ENCODE peak calls at places on chromosomes 6 and 20, in eight cellular contexts. O is lung; K is neural progenitor cell; R is effector memory CD4-positive, alpha-beta T cell; B is heart left ventricle; V is mucosa of descending colon; D is GM23248; C is endodermal cell. J is an unnamed sample. For H3K4me1, the result is how much of the 10 kb centered on the place peaks cover.

GRCh38 chr20:3209023-3209945 is at the start of gene ITPA:
- DNase-seq in O (peak), K (peak), R (peak), B (peak), V (peak), D (peak), C (peak), J (no peak)

GRCh38 chr6:141464490-141464889 is 668.2 kb upstream of the GJE1 start:
- DNase-seq in O (no peak), K (no peak), R (no peak), B (peak), V (no peak), D (peak), C (no peak), J (no peak)

GRCh38 chr6:14889172-14889571 is 356.7 kb upstream of the JARID2 start:
- DNase-seq in O (no peak), K (no peak), R (no peak), B (no peak), V (no peak), D (peak), C (no peak), J (no peak)

GRCh38 chr6:157034433-157035230 is 257.5 kb downstream of the ARID1B start:
- DNase-seq in O (no peak), K (peak), R (no peak), B (no peak), V (no peak), D (peak), C (no peak), J (no peak)

GRCh38 chr6:118325220-118325860 is 222.8 kb upstream of the PLN start:
- DNase-seq in O (no peak), K (no peak), R (no peak), B (peak), V (no peak), D (peak), C (no peak), J (no peak)

GRCh38 chr6:107185570-107185969 is 70.3 kb upstream of the BEND3 start:
- DNase-seq in O (peak), K (peak), R (no peak), B (no peak), V (no peak), D (peak), C (peak), J (peak)

GRCh38 chr20:62232764-62233645 is 5.3 kb upstream of the OSBPL2 start:
- DNase-seq in O (no peak), K (no peak), R (no peak), B (peak), V (no peak), D (no peak), C (no peak), J (no peak)

GRCh38 chr6:30344191-30344867 is 627 bp upstream of the RPP21 start:
- DNase-seq in O (no peak), K (no peak), R (no peak), B (no peak), V (no peak), D (peak), C (no peak), J (no peak)

GRCh38 chr20:18093388-18093787 is 35.7 kb upstream of the OVOL2 start:
- DNase-seq in O (no peak), K (no peak), R (no peak), B (no peak), V (no peak), D (no peak), C (no peak), J (no peak)

GRCh38 chr6:168180548-168181011 is 101.6 kb upstream of the FRMD1 start:
- DNase-seq in O (no peak), K (no peak), R (no peak), B (no peak), V (no peak), D (no peak), C (peak), J (no peak)

GRCh38 chr6:141326925-141327324 is 805.8 kb upstream of the GJE1 start:
- DNase-seq in O (no peak), K (no peak), R (no peak), B (no peak), V (no peak), D (no peak), C (no peak), J (no peak)

GRCh38 chr6:79234150-79235022 is at the start of gene HMGN3:
- DNase-seq in O (peak), K (peak), R (peak), B (peak), V (peak), D (peak), C (peak), J (peak)

GRCh38 chr6:28983838-28984237 is 21.3 kb downstream of the ZNF311 start:
- DNase-seq in O (no peak), K (no peak), R (no peak), B (no peak), V (no peak), D (no peak), C (no peak), J (no peak)

GRCh38 chr6:5582758-5583157 is 321.4 kb downstream of the FARS2 start:
- DNase-seq in O (no peak), K (no peak), R (no peak), B (no peak), V (no peak), D (peak), C (no peak), J (no peak)

GRCh38 chr6:6870914-6871313 is 236.8 kb upstream of the RREB1 start:
- DNase-seq in O (no peak), K (no peak), R (no peak), B (no peak), V (no peak), D (no peak), C (no peak), J (no peak)

GRCh38 chr6:25623874-25624273 is 28.1 kb upstream of the SCGN start:
- DNase-seq in O (no peak), K (no peak), R (no peak), B (no peak), V (no peak), D (no peak), C (no peak), J (no peak)

GRCh38 chr6:161486326-161486725 is 212.5 kb upstream of the AGPAT4 start:
- DNase-seq in O (no peak), K (no peak), R (no peak), B (peak), V (no peak), D (peak), C (peak), J (no peak)

GRCh38 chr20:53599910-53600632 is 6.4 kb upstream of the ZNF217 start:
- DNase-seq in O (no peak), K (no peak), R (no peak), B (no peak), V (no peak), D (no peak), C (peak), J (no peak)

GRCh38 chr6:138242987-138243592 is 24.8 kb upstream of the PBOV1 start:
- DNase-seq in O (no peak), K (no peak), R (no peak), B (no peak), V (no peak), D (no peak), C (no peak), J (no peak)

GRCh38 chr20:35121186-35121585 is 25.9 kb downstream of the EDEM2 start:
- DNase-seq in O (no peak), K (no peak), R (no peak), B (peak), V (no peak), D (no peak), C (no peak), J (no peak)

GRCh38 chr6:30358340-30358679 is 13.4 kb downstream of the RPP21 start:
- DNase-seq in O (no peak), K (peak), R (no peak), B (no peak), V (no peak), D (peak), C (no peak), J (no peak)

GRCh38 chr20:38591484-38592410 is 9.9 kb upstream of the ARHGAP40 start:
- DNase-seq in O (no peak), K (no peak), R (no peak), B (no peak), V (no peak), D (no peak), C (peak), J (no peak)

GRCh38 chr6:50842446-50842845 is 23.8 kb downstream of the TFAP2B start:
- DNase-seq in O (no peak), K (no peak), R (no peak), B (no peak), V (no peak), D (no peak), C (peak), J (no peak)

GRCh38 chr20:43658723-43659419 is 8.0 kb upstream of the MYBL2 start:
- DNase-seq in O (no peak), K (no peak), R (no peak), B (no peak), V (no peak), D (no peak), C (peak), J (no peak)

GRCh38 chr6:74041420-74041819 is 345.4 kb downstream of the CD109 start:
- DNase-seq in O (no peak), K (peak), R (no peak), B (no peak), V (no peak), D (no peak), C (peak), J (no peak)

GRCh38 chr6:169213814-169214520 is 39.7 kb downstream of the THBS2 start:
- DNase-seq in O (peak), K (no peak), R (no peak), B (no peak), V (no peak), D (no peak), C (no peak), J (no peak)

GRCh38 chr20:9510926-9511325 is 3.5 kb upstream of the LAMP5 start:
- DNase-seq in O (no peak), K (no peak), R (no peak), B (no peak), V (no peak), D (no peak), C (no peak), J (no peak)

GRCh38 chr20:58231678-58232077 is 3.2 kb upstream of the ANKRD60 start:
- DNase-seq in O (no peak), K (peak), R (no peak), B (no peak), V (no peak), D (peak), C (no peak), J (no peak)

GRCh38 chr20:35129647-35130069 is 17.5 kb downstream of the EDEM2 start:
- DNase-seq in O (no peak), K (no peak), R (no peak), B (no peak), V (no peak), D (peak), C (no peak), J (no peak)

GRCh38 chr6:157546366-157546765 is 165.4 kb downstream of the ZDHHC14 start:
- DNase-seq in O (no peak), K (no peak), R (no peak), B (no peak), V (no peak), D (no peak), C (peak), J (no peak)

GRCh38 chr6:34813028-34813742 is 21.3 kb downstream of the BLTP3A start:
- DNase-seq in O (no peak), K (no peak), R (no peak), B (no peak), V (no peak), D (no peak), C (no peak), J (no peak)

GRCh38 chr6:89961481-89961880 is 67.2 kb downstream of the GJA10 start:
- DNase-seq in O (no peak), K (no peak), R (no peak), B (no peak), V (no peak), D (no peak), C (no peak), J (no peak)

GRCh38 chr6:138415125-138415524 is 11.1 kb downstream of the HEBP2 start:
- DNase-seq in O (no peak), K (no peak), R (no peak), B (peak), V (no peak), D (no peak), C (no peak), J (no peak)

GRCh38 chr6:13390658-13391057 is 62.3 kb upstream of the TBC1D7 start:
- DNase-seq in O (no peak), K (no peak), R (no peak), B (no peak), V (no peak), D (no peak), C (no peak), J (no peak)

GRCh38 chr20:44173116-44173515 is 13.9 kb downstream of the JPH2 start:
- DNase-seq in O (no peak), K (no peak), R (no peak), B (no peak), V (no peak), D (no peak), C (no peak), J (no peak)

GRCh38 chr20:20744170-20744725 is 31.8 kb upstream of the RALGAPA2 start:
- DNase-seq in O (no peak), K (no peak), R (no peak), B (no peak), V (no peak), D (no peak), C (no peak), J (no peak)

GRCh38 chr20:57620999-57621398 is 773 bp upstream of the ZBP1 start:
- DNase-seq in O (no peak), K (no peak), R (no peak), B (no peak), V (no peak), D (no peak), C (no peak), J (no peak)

GRCh38 chr6:109927052-109927451 is 51.1 kb upstream of the GPR6 start:
- DNase-seq in O (no peak), K (no peak), R (no peak), B (no peak), V (no peak), D (no peak), C (no peak), J (no peak)

GRCh38 chr6:154509421-154510143 is 903 bp downstream of the CNKSR3 start:
- DNase-seq in O (no peak), K (peak), R (no peak), B (peak), V (peak), D (peak), C (peak), J (no peak)

GRCh38 chr6:142702501-142703460 is 242.2 kb downstream of the HIVEP2 start:
- DNase-seq in O (peak), K (peak), R (no peak), B (peak), V (peak), D (no peak), C (peak), J (no peak)

DNA sequence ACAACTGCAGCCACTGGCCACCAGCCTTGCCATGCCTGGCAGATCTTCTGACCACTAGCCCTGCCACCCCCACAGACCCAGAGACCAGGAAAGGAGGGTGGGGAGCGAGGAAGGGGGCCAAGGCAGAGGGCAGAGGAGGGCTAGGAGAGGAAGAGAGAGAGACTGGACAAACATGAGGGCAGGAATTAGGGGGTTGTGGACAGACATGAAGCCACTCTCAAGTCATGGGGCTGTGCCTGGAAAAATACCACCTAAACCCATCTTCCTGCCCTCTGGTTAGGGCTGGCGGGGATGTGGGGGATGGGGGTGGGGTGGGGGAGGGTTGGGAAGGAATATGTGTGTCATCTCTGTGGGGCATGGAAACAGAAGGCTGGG is 1.4 kb upstream of the SLC29A1 start:
- DNase-seq in O (no peak), K (no peak), R (no peak), B (no peak), V (no peak), D (no peak), C (no peak), J (no peak)
- H3K4me1 ChIP-seq in O (under half), K (half or more), R (under half), B (half or more), V (under half), D (under half), C (under half), J (under half)

GRCh38 chr20:33843854-33844253 is 32.7 kb downstream of the CHMP4B start:
- DNase-seq in O (no peak), K (no peak), R (no peak), B (peak), V (no peak), D (no peak), C (no peak), J (no peak)

GRCh38 chr20:33842346-33842745 is 31.2 kb downstream of the CHMP4B start:
- DNase-seq in O (no peak), K (no peak), R (no peak), B (no peak), V (no peak), D (no peak), C (no peak), J (no peak)

GRCh38 chr20:33839591-33839990 is 28.4 kb downstream of the CHMP4B start:
- DNase-seq in O (no peak), K (no peak), R (no peak), B (peak), V (no peak), D (no peak), C (no peak), J (no peak)

GRCh38 chr20:33840759-33841438 is 29.8 kb downstream of the CHMP4B start:
- DNase-seq in O (no peak), K (no peak), R (no peak), B (no peak), V (no peak), D (no peak), C (no peak), J (no peak)

DNA sequence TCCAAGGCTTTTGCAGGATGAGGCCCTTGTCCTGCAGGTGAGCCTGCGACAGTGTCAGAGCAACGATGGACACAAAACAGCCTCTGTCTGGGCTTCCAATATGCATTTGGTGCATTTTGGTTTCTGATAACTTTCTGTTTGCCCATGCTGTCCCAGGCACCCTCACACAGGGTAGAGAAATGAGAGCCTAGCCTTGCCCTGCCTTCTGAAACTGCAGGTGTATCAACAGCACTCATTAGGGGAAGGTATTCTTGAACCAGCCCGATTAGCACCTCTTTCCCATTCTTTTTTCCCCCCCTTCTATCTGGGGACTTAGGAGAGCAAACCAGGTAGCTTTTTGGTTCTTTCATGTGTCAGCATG is 30.3 kb downstream of the CHMP4B start:
- DNase-seq in O (no peak), K (no peak), R (no peak), B (no peak), V (no peak), D (no peak), C (no peak), J (no peak)
- H3K4me1 ChIP-seq in O (under half), K (under half), R (under half), B (half or more), V (half or more), D (under half), C (under half), J (under half)

GRCh38 chr20:50429412-50429811 is 80.8 kb upstream of the PTPN1 start:
- DNase-seq in O (no peak), K (no peak), R (no peak), B (no peak), V (no peak), D (no peak), C (no peak), J (no peak)

GRCh38 chr20:50425076-50425475 is 85.1 kb upstream of the PTPN1 start:
- DNase-seq in O (no peak), K (no peak), R (no peak), B (no peak), V (no peak), D (peak), C (peak), J (no peak)

GRCh38 chr20:50426865-50427739 is 83.1 kb upstream of the PTPN1 start:
- DNase-seq in O (no peak), K (no peak), R (no peak), B (no peak), V (no peak), D (no peak), C (no peak), J (no peak)

GRCh38 chr20:50428463-50428828 is 81.7 kb upstream of the PTPN1 start:
- DNase-seq in O (no peak), K (no peak), R (no peak), B (no peak), V (no peak), D (no peak), C (no peak), J (no peak)

DNA sequence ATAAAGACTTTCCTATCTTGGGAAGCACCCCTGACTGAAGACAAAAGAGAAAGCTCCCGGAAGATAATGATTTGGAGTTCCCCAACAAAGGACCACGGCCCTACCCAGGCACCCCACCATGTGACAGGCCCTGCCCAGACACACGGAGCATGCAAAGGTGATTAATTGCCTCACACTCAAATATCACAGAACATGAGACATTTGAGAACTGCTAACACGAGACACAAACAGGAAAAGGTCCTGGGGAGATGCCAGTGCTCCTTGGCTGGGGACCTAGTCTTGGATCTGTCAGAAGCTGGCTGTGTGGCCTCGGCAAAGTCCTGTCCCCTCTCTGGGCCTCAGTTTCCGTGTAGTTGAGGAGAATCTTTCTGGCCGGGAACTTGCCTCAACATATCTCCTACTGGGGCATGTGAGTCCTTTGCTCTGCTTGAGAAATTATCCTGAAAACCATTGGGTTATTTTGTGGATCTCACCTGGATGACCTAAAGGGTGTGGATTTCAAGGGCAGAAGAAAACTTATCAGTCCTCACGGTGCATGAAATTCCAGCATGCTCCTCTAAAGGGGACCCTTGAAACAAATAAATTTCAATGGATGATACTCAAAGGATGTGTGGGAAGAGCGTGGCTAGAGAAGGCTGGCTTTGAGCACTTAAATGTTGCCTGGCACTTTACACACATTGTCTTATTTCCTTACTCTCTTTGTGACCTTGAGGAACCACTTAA is 82.3 kb upstream of the PTPN1 start:
- DNase-seq in O (no peak), K (no peak), R (no peak), B (no peak), V (no peak), D (peak), C (peak), J (no peak)
- H3K4me1 ChIP-seq in O (under half), K (under half), R (under half), B (under half), V (under half), D (under half), C (under half), J (under half)

GRCh38 chr6:88165087-88165876 is 865 bp downstream of the CNR1 start:
- DNase-seq in O (no peak), K (no peak), R (no peak), B (no peak), V (no peak), D (peak), C (no peak), J (no peak)
- H3K4me1 ChIP-seq in O (under half), K (under half), R (under half), B (under half), V (under half), D (under half), C (under half), J (under half)

GRCh38 chr6:16414205-16414604 is 175.8 kb downstream of the GMPR start:
- DNase-seq in O (no peak), K (no peak), R (no peak), B (peak), V (no peak), D (no peak), C (no peak), J (no peak)
- H3K4me1 ChIP-seq in O (under half), K (under half), R (under half), B (under half), V (under half), D (under half), C (under half), J (under half)